ENCODE peak calls at places on chromosomes 11 and 22, in seven cellular contexts. B is HT-29; I is posterior cingulate gyrus; H is GM04503; J is stomach; O is stimulated activated CD4-positive, alpha-beta T cell treated with anti-CD3 and anti-CD28 coated beads, Interleukin-15, amount 100 ng/mL, for 48 hours; W is T-cell. Y is an unnamed sample.

GRCh38 chr22:20499769-20500168 is 4.2 kb upstream of the KLHL22 start:
- DNase-seq in B (no peak), I (no peak), H (no peak), J (no peak), O (no peak), W (no peak), Y (no peak)

GRCh38 chr11:67053896-67054850 is 2.5 kb upstream of the RHOD start:
- DNase-seq in B (peak), I (peak), H (no peak), J (peak), O (peak), W (peak), Y (peak)

GRCh38 chr11:134499990-134500389 is 87.9 kb upstream of the B3GAT1 start:
- DNase-seq in B (no peak), I (no peak), H (no peak), J (peak), O (no peak), W (no peak), Y (no peak)

GRCh38 chr22:37309221-37310074 is 27.1 kb downstream of the CYTH4 start:
- DNase-seq in B (no peak), I (no peak), H (no peak), J (no peak), O (no peak), W (peak), Y (no peak)

GRCh38 chr11:124900464-124900863 is 2.8 kb upstream of the ROBO4 start:
- DNase-seq in B (no peak), I (no peak), H (peak), J (no peak), O (no peak), W (no peak), Y (no peak)

GRCh38 chr22:19694696-19695095 is 19.6 kb upstream of the SEPTIN5 start:
- DNase-seq in B (no peak), I (no peak), H (no peak), J (no peak), O (no peak), W (no peak), Y (no peak)

GRCh38 chr11:122769126-122769780 is 69.0 kb upstream of the CRTAM start:
- DNase-seq in B (no peak), I (no peak), H (no peak), J (no peak), O (no peak), W (no peak), Y (no peak)

GRCh38 chr11:21511835-21512440 is 680.9 kb upstream of the ANO5 start:
- DNase-seq in B (peak), I (peak), H (no peak), J (peak), O (peak), W (no peak), Y (peak)

GRCh38 chr11:121236115-121237001 is 56.2 kb upstream of the SC5D start:
- DNase-seq in B (no peak), I (no peak), H (no peak), J (no peak), O (no peak), W (no peak), Y (no peak)

GRCh38 chr22:37752189-37753061 is 55.3 kb upstream of the GCAT start:
- DNase-seq in B (peak), I (peak), H (peak), J (peak), O (no peak), W (no peak), Y (no peak)

GRCh38 chr11:22432331-22433065 is 94.3 kb downstream of the SLC17A6 start:
- DNase-seq in B (no peak), I (peak), H (no peak), J (no peak), O (peak), W (no peak), Y (no peak)

GRCh38 chr11:75508051-75508561 is 17.6 kb downstream of the GDPD5 start:
- DNase-seq in B (no peak), I (no peak), H (no peak), J (no peak), O (no peak), W (peak), Y (no peak)

GRCh38 chr11:44750440-44751005 is 23.8 kb downstream of the TSPAN18 start:
- DNase-seq in B (no peak), I (no peak), H (no peak), J (no peak), O (no peak), W (no peak), Y (no peak)

GRCh38 chr11:6240139-6240538 is 1.2 kb downstream of the CNGA4 start:
- DNase-seq in B (no peak), I (no peak), H (no peak), J (no peak), O (no peak), W (no peak), Y (no peak)

GRCh38 chr11:109374032-109374431 is 48.0 kb upstream of the C11orf87 start:
- DNase-seq in B (no peak), I (no peak), H (no peak), J (no peak), O (no peak), W (no peak), Y (no peak)

GRCh38 chr11:117335399-117335798 is 7.7 kb downstream of the CEP164 start:
- DNase-seq in B (no peak), I (no peak), H (no peak), J (no peak), O (no peak), W (no peak), Y (no peak)

GRCh38 chr11:67572747-67573419 is 10.7 kb upstream of the GSTP1 start:
- DNase-seq in B (peak), I (peak), H (no peak), J (peak), O (no peak), W (peak), Y (no peak)

GRCh38 chr11:128874406-128874805 is 7.3 kb upstream of the KCNJ1 start:
- DNase-seq in B (no peak), I (no peak), H (no peak), J (no peak), O (no peak), W (no peak), Y (no peak)

GRCh38 chr11:121521145-121522042 is 68.6 kb upstream of the SORL1-AS1 start:
- DNase-seq in B (no peak), I (no peak), H (no peak), J (no peak), O (no peak), W (no peak), Y (no peak)

GRCh38 chr22:23533328-23533762 is 46.7 kb downstream of the IGLL1 start:
- DNase-seq in B (no peak), I (no peak), H (no peak), J (no peak), O (peak), W (peak), Y (peak)

GRCh38 chr11:66008095-66008467 is 3.7 kb upstream of the CST6 start:
- DNase-seq in B (no peak), I (no peak), H (no peak), J (no peak), O (no peak), W (no peak), Y (no peak)

Y was measured in D721Med.